ENCODE peak calls at places on chromosome X, in six cellular contexts. T is left lung, E is NB4, Q is astrocyte of the cerebellum, I is AG04449, U is neural crest cell. V is an unnamed sample.

GRCh38 chrX:69101655-69102251 is 63.5 kb downstream of the PJA1 start:
- DNase-seq in T (no peak), Q (no peak), E (no peak), U (no peak), I (no peak), V (no peak)

GRCh38 chrX:38817004-38817703 is 15.9 kb downstream of the MID1IP1 start:
- DNase-seq in Q (no peak), T (peak), U (no peak), E (peak), I (no peak), V (peak)

GRCh38 chrX:115894087-115894486 is 276.5 kb upstream of the AGTR2 start:
- DNase-seq in E (peak), U (no peak), I (no peak), Q (no peak), T (peak), V (peak)

GRCh38 chrX:31832263-31832662 is 760.4 kb upstream of the FTHL17 start:
- DNase-seq in I (no peak), Q (no peak), U (no peak), T (no peak), E (no peak), V (peak)

GRCh38 chrX:5857232-5857631 is 371.4 kb downstream of the NLGN4X start:
- DNase-seq in Q (no peak), U (no peak), E (peak), T (no peak), I (no peak), V (no peak)

GRCh38 chrX:31178064-31178768 is 106.4 kb upstream of the FTHL17 start:
- DNase-seq in Q (no peak), T (no peak), E (no peak), U (no peak), I (no peak), V (no peak)

GRCh38 chrX:97876697-97877407 is 993.1 kb downstream of the RPA4 start:
- DNase-seq in E (peak), I (no peak), U (no peak), Q (no peak), T (no peak), V (no peak)

GRCh38 chrX:13938053-13938765 is 91.5 kb downstream of the GEMIN8 start:
- DNase-seq in I (no peak), U (peak), T (no peak), Q (no peak), E (peak), V (peak)

GRCh38 chrX:1592128-1592862 is 891 bp downstream of the AKAP17A start:
- DNase-seq in U (no peak), E (peak), T (no peak), Q (peak), I (no peak), V (peak)

GRCh38 chrX:136206916-136207315 is 44.3 kb downstream of the MAP7D3 start:
- DNase-seq in U (no peak), E (no peak), I (no peak), Q (no peak), T (no peak), V (no peak)

GRCh38 chrX:95884196-95884595 is 800.4 kb upstream of the DIAPH2 start:
- DNase-seq in E (no peak), Q (peak), T (no peak), I (no peak), U (no peak), V (no peak)

GRCh38 chrX:7709845-7710244 is 133.1 kb upstream of the VCX start:
- DNase-seq in I (no peak), Q (no peak), T (no peak), U (no peak), E (no peak), V (no peak)

GRCh38 chrX:133542476-133542875 is 127.2 kb upstream of the GPC4 start:
- DNase-seq in U (no peak), T (no peak), I (no peak), Q (no peak), E (no peak), V (no peak)

GRCh38 chrX:74286950-74287349 is 17.0 kb upstream of the ZCCHC13 start:
- DNase-seq in E (no peak), Q (no peak), U (no peak), I (peak), T (no peak), V (peak)

GRCh38 chrX:153684447-153685178 is 3.1 kb upstream of the SLC6A8 start:
- DNase-seq in U (no peak), Q (no peak), T (peak), E (no peak), I (no peak), V (no peak)

GRCh38 chrX:153688071-153688470 is 345 bp downstream of the SLC6A8 start:
- DNase-seq in Q (no peak), U (no peak), T (no peak), E (no peak), I (no peak), V (no peak)

GRCh38 chrX:153685179-153685536 is 2.6 kb upstream of the SLC6A8 start:
- DNase-seq in Q (no peak), T (peak), E (no peak), U (no peak), I (no peak), V (no peak)

GRCh38 chrX:153687121-153688039 is at the start of gene SLC6A8:
- DNase-seq in E (peak), T (peak), Q (no peak), U (peak), I (no peak), V (peak)

DNA sequence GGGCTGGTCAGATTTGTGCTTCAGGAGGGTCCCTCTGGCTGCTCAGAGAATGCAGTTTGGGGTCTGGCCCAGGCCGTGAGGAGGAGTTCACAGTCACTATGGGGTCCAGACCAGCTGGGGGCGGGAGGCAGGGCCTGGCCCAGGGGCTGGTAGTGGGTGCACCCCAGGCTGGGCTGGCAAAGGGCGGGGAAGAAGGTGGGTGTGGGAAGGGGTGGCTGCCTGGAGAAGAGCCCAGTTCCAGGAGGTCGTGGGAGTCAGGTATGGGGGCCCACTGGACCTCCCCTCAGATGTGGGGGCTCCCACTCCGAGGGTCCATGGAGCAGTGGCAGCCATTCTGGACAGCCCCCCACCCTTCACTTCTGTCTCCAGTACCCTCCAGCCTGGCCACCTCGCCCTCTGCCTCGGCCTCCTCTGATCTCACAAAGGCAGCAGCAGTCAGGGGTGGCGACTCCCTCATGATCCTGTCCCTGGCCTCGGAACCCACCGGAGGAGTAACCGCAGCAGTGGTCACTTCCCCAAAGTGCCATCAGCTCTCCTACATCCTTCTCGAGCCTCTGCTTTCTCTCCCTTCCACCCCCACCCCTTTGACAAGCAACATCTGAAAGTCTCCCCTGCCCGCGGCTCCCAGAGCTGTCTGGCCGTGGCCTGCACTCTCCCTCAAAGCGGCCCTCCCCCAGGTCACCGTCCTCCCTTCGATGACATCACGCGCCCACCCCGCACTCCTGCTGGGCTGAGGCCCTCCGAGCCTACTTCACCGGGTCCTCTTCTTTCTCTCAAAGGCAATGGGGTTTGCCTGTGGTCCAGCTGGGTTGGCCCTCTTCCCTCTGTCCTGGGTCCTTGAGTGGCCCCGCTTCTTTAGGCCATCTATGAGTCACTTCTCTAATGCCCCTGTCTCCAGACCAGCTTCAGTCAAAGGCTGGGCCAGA is 1.7 kb upstream of the SLC6A8 start:
- DNase-seq in I (no peak), T (peak), Q (no peak), U (no peak), E (peak), V (no peak)
- TF ChIP-seq CTCF in I (no peak), T (no peak), Q (no peak), U (no peak), E (no peak), V (no peak)

DNA sequence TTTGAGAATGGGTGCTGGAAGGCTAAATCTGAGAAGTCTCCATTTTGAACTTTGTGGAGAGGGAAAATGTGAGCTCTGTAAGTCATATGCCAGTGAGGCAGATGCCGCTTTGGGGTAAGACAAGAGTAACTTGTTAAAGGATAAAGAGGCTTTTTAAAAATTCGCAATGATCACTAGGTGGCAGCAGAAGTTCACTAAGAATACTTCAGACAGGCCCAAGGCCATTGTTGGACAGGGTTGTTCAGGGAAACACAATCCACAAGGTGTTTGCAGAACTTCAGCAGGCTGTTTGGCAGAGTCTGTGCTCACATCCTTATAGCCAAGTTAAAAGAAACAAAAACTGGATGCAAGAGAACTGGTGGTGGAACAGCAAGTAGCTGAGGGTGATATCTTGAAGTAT is 13.7 kb upstream of the PIGA start:
- DNase-seq in T (no peak), U (peak), E (peak), I (no peak), Q (peak), V (peak)
- TF ChIP-seq CTCF in T (peak), U (peak), E (peak), I (peak), Q (peak), V (peak)

DNA sequence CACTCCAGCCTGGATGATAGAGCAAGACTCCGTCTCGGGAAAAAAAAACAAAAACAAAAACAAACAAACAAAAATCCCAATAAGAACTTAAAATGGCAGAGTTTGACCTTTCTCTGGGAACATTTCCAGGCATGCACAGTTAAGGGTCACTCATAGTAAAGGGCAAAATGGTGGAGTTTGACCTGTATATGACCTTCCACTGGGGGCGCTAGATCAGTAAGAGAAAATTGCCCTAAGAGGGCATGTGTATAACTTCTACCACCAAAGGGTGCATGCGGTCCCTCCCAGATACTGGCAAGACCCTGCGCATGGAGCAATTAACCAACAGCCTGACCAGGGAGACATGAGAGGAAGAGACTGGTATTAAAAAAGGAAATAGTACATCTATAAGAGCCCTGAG is 177.2 kb downstream of the MOSPD2 start:
- DNase-seq in Q (no peak), U (no peak), T (no peak), I (no peak), E (peak), V (no peak)
- TF ChIP-seq CTCF in Q (no peak), U (no peak), T (no peak), I (no peak), E (no peak), V (no peak)

GRCh38 chrX:139691843-139692505 is 16.0 kb downstream of the MCF2 start:
- DNase-seq in I (no peak), U (peak), Q (no peak), E (no peak), T (no peak), V (peak)
- TF ChIP-seq CTCF in I (no peak), U (no peak), Q (no peak), E (no peak), T (no peak), V (no peak)

DNA sequence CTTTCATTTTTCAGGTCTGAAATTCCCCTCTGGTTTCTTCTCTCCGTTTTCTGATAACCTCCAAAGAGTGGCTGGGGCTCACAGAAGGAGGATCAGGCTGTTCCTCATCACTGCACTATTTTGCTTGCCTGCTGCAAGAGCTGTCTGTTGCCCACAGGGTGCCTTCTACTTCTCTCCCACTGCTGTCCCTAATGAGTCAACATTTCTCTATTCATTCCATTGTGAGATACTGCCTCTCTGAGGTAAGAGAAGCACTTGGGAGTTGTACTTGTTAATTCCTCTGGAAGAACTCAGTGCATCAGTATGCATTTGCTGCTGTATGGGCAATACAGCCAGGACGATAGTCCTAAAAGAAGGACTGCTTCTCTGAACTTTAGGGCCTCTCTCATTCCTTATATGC is 34.8 kb downstream of the CT47B1 start:
- DNase-seq in T (no peak), U (no peak), E (peak), Q (no peak), I (peak), V (peak)
- TF ChIP-seq CTCF in T (no peak), U (no peak), E (no peak), Q (no peak), I (no peak), V (no peak)

DNA sequence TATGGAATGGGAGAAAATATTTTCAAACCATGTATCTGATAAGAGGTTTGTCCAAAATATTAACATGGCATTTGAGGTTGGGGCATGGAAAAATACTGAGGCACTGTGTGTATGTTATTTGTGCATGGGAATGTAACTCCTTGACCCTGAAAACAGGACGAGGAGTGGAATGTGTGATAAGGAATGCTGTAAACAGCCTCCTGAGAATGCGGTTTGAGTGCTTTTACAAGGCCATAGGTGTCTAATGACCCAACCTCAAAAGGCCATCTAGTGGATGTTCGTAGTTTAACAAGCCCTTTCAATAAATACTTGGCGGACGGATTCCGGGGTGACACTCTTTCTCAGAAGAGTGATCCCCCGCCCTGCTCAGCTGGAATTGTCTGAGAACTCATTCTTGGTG is 162.9 kb upstream of the USP9X start:
- DNase-seq in Q (peak), T (no peak), I (no peak), U (no peak), E (peak), V (peak)
- TF ChIP-seq CTCF in Q (peak), T (peak), I (peak), U (peak), E (peak), V (peak)

DNA sequence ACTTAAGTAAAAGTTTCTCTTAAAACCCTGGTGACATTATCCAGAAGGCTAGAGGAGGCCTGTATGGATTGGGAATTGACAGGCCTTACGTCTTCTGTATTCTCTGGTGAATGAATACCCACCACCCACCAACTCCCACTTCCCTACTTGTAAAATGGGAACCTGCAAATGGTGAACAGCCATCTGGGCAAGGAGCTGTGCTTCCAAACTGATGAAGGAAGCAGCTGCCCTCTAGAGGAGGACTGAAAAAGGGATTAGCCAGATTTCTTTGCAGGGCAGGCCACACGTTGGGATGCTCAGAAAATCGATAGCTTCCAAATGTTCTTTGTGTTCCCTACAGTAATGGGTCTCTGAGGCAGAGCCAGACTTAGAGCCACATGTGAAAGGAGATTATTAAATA is 39.3 kb upstream of the LPAR4 start:
- DNase-seq in E (peak), Q (peak), T (no peak), I (no peak), U (no peak), V (peak)
- TF ChIP-seq CTCF in E (peak), Q (peak), T (peak), I (peak), U (peak), V (peak)